ENCODE peak calls at places on chromosomes 5 and 9, in eight cellular contexts. One of them, this sample, is unnamed. For H3K4me1, the result is how much of the 10 kb centered on the place peaks cover.

GRCh38 chr5:17221843-17222614 is 4.6 kb downstream of the BASP1 start:
- DNase-seq in Peyer's patch: no peak
- DNase-seq in stomach: no peak
- DNase-seq in transverse colon: no peak
- DNase-seq in tibial nerve: no peak
- DNase-seq in A549: no peak
- DNase-seq in esophagus squamous epithelium: no peak
- DNase-seq in IMR-90: no peak
- DNase-seq in this sample: no peak

GRCh38 chr5:146891511-146891910 is 13.0 kb upstream of the PPP2R2B start:
- DNase-seq in Peyer's patch: no peak
- DNase-seq in tibial nerve: no peak
- DNase-seq in IMR-90: no peak
- DNase-seq in esophagus squamous epithelium: no peak
- DNase-seq in transverse colon: no peak
- DNase-seq in A549: no peak
- DNase-seq in stomach: no peak
- DNase-seq in this sample: no peak

GRCh38 chr5:38554860-38555259 is 1.6 kb downstream of the LIFR start:
- DNase-seq in stomach: no peak
- DNase-seq in IMR-90: no peak
- DNase-seq in Peyer's patch: no peak
- DNase-seq in esophagus squamous epithelium: no peak
- DNase-seq in transverse colon: no peak
- DNase-seq in A549: no peak
- DNase-seq in tibial nerve: no peak
- DNase-seq in this sample: no peak

GRCh38 chr9:71824242-71824641 is 55.9 kb upstream of the CEMIP2 start:
- DNase-seq in stomach: no peak
- DNase-seq in esophagus squamous epithelium: no peak
- DNase-seq in Peyer's patch: no peak
- DNase-seq in A549: no peak
- DNase-seq in IMR-90: no peak
- DNase-seq in tibial nerve: no peak
- DNase-seq in transverse colon: no peak
- DNase-seq in this sample: no peak

GRCh38 chr9:131676431-131676972 is 63.4 kb downstream of the RAPGEF1 start:
- DNase-seq in Peyer's patch: peak
- DNase-seq in stomach: no peak
- DNase-seq in transverse colon: peak
- DNase-seq in A549: no peak
- DNase-seq in esophagus squamous epithelium: no peak
- DNase-seq in tibial nerve: no peak
- DNase-seq in IMR-90: no peak
- DNase-seq in this sample: no peak

GRCh38 chr9:19894975-19895374 is 106.1 kb upstream of the SLC24A2 start:
- DNase-seq in stomach: no peak
- DNase-seq in esophagus squamous epithelium: no peak
- DNase-seq in tibial nerve: no peak
- DNase-seq in transverse colon: no peak
- DNase-seq in Peyer's patch: no peak
- DNase-seq in A549: no peak
- DNase-seq in IMR-90: peak
- DNase-seq in this sample: no peak

GRCh38 chr9:96219615-96220257 is 82.2 kb downstream of the HSD17B3 start:
- DNase-seq in esophagus squamous epithelium: no peak
- DNase-seq in Peyer's patch: peak
- DNase-seq in IMR-90: no peak
- DNase-seq in A549: no peak
- DNase-seq in transverse colon: peak
- DNase-seq in tibial nerve: no peak
- DNase-seq in stomach: peak
- DNase-seq in this sample: peak

GRCh38 chr5:142529626-142530278 is 156.1 kb downstream of the FGF1 start:
- DNase-seq in stomach: no peak
- DNase-seq in A549: peak
- DNase-seq in Peyer's patch: no peak
- DNase-seq in transverse colon: no peak
- DNase-seq in IMR-90: peak
- DNase-seq in tibial nerve: no peak
- DNase-seq in esophagus squamous epithelium: no peak
- DNase-seq in this sample: no peak

GRCh38 chr9:12811935-12812334 is 37.1 kb downstream of the LURAP1L start:
- DNase-seq in tibial nerve: no peak
- DNase-seq in stomach: no peak
- DNase-seq in IMR-90: no peak
- DNase-seq in transverse colon: no peak
- DNase-seq in A549: no peak
- DNase-seq in esophagus squamous epithelium: no peak
- DNase-seq in Peyer's patch: no peak
- DNase-seq in this sample: no peak

GRCh38 chr5:51997500-51997899 is 614.3 kb downstream of the ISL1 start:
- DNase-seq in IMR-90: no peak
- DNase-seq in stomach: no peak
- DNase-seq in Peyer's patch: no peak
- DNase-seq in esophagus squamous epithelium: no peak
- DNase-seq in A549: no peak
- DNase-seq in transverse colon: no peak
- DNase-seq in tibial nerve: no peak
- DNase-seq in this sample: no peak

GRCh38 chr5:39214912-39215709 is 4.3 kb downstream of the FYB1 start:
- DNase-seq in esophagus squamous epithelium: no peak
- DNase-seq in stomach: no peak
- DNase-seq in IMR-90: no peak
- DNase-seq in A549: no peak
- DNase-seq in Peyer's patch: peak
- DNase-seq in tibial nerve: no peak
- DNase-seq in transverse colon: no peak
- DNase-seq in this sample: no peak

GRCh38 chr5:21615195-21615765 is 1237.9 kb downstream of the CDH12 start:
- DNase-seq in tibial nerve: no peak
- DNase-seq in esophagus squamous epithelium: no peak
- DNase-seq in A549: no peak
- DNase-seq in transverse colon: no peak
- DNase-seq in Peyer's patch: no peak
- DNase-seq in stomach: no peak
- DNase-seq in IMR-90: no peak
- DNase-seq in this sample: no peak

GRCh38 chr9:35650341-35651158 is at the start of gene SIT1:
- DNase-seq in Peyer's patch: peak
- DNase-seq in transverse colon: no peak
- DNase-seq in stomach: no peak
- DNase-seq in esophagus squamous epithelium: no peak
- DNase-seq in tibial nerve: no peak
- DNase-seq in A549: no peak
- DNase-seq in IMR-90: no peak
- DNase-seq in this sample: peak

GRCh38 chr5:95781101-95781583 is 41.4 kb downstream of the GLRX start:
- DNase-seq in Peyer's patch: peak
- DNase-seq in stomach: peak
- DNase-seq in IMR-90: peak
- DNase-seq in transverse colon: peak
- DNase-seq in tibial nerve: peak
- DNase-seq in esophagus squamous epithelium: peak
- DNase-seq in A549: peak
- DNase-seq in this sample: peak

GRCh38 chr5:115453391-115454095 is 91.0 kb downstream of the FEM1C start:
- DNase-seq in IMR-90: no peak
- DNase-seq in tibial nerve: no peak
- DNase-seq in stomach: peak
- DNase-seq in esophagus squamous epithelium: no peak
- DNase-seq in transverse colon: no peak
- DNase-seq in A549: no peak
- DNase-seq in Peyer's patch: no peak
- DNase-seq in this sample: no peak

GRCh38 chr9:70561805-70562395 is 147.4 kb upstream of the KLF9 start:
- DNase-seq in tibial nerve: no peak
- DNase-seq in esophagus squamous epithelium: no peak
- DNase-seq in transverse colon: no peak
- DNase-seq in IMR-90: peak
- DNase-seq in stomach: no peak
- DNase-seq in A549: no peak
- DNase-seq in Peyer's patch: no peak
- DNase-seq in this sample: no peak

GRCh38 chr5:98110270-98110669 is 663.2 kb upstream of the RGMB start:
- DNase-seq in tibial nerve: no peak
- DNase-seq in A549: no peak
- DNase-seq in esophagus squamous epithelium: no peak
- DNase-seq in transverse colon: no peak
- DNase-seq in IMR-90: peak
- DNase-seq in stomach: no peak
- DNase-seq in Peyer's patch: no peak
- DNase-seq in this sample: no peak

GRCh38 chr5:53545744-53546143 is 14.7 kb upstream of the NDUFS4 start:
- DNase-seq in IMR-90: no peak
- DNase-seq in esophagus squamous epithelium: no peak
- DNase-seq in tibial nerve: no peak
- DNase-seq in Peyer's patch: no peak
- DNase-seq in A549: no peak
- DNase-seq in stomach: no peak
- DNase-seq in transverse colon: no peak
- DNase-seq in this sample: no peak

GRCh38 chr5:146001544-146002185 is 65.3 kb downstream of the SH3RF2 start:
- DNase-seq in IMR-90: no peak
- DNase-seq in stomach: no peak
- DNase-seq in transverse colon: no peak
- DNase-seq in esophagus squamous epithelium: no peak
- DNase-seq in A549: no peak
- DNase-seq in tibial nerve: no peak
- DNase-seq in Peyer's patch: no peak
- DNase-seq in this sample: no peak

GRCh38 chr9:15243086-15243485 is 63.9 kb downstream of the TTC39B start:
- DNase-seq in transverse colon: no peak
- DNase-seq in IMR-90: peak
- DNase-seq in esophagus squamous epithelium: no peak
- DNase-seq in tibial nerve: no peak
- DNase-seq in A549: no peak
- DNase-seq in stomach: no peak
- DNase-seq in Peyer's patch: no peak
- DNase-seq in this sample: no peak

GRCh38 chr9:21415492-21416267 is 6.8 kb downstream of the IFNA8 start:
- DNase-seq in esophagus squamous epithelium: no peak
- DNase-seq in Peyer's patch: no peak
- DNase-seq in stomach: no peak
- DNase-seq in IMR-90: no peak
- DNase-seq in A549: peak
- DNase-seq in transverse colon: peak
- DNase-seq in tibial nerve: no peak
- DNase-seq in this sample: no peak

GRCh38 chr5:132257131-132258101 is at the start of gene PDLIM4:
- DNase-seq in IMR-90: no peak
- DNase-seq in esophagus squamous epithelium: no peak
- DNase-seq in A549: no peak
- DNase-seq in tibial nerve: no peak
- DNase-seq in Peyer's patch: peak
- DNase-seq in stomach: no peak
- DNase-seq in transverse colon: peak
- DNase-seq in this sample: peak
- TF ChIP-seq POLR2A in IMR-90: peak
- TF ChIP-seq POLR2A in esophagus squamous epithelium: no peak
- TF ChIP-seq POLR2A in A549: no peak
- TF ChIP-seq POLR2A in tibial nerve: no peak
- TF ChIP-seq POLR2A in Peyer's patch: no peak
- TF ChIP-seq POLR2A in stomach: no peak
- TF ChIP-seq POLR2A in transverse colon: peak
- TF ChIP-seq POLR2A in this sample: no peak

DNA sequence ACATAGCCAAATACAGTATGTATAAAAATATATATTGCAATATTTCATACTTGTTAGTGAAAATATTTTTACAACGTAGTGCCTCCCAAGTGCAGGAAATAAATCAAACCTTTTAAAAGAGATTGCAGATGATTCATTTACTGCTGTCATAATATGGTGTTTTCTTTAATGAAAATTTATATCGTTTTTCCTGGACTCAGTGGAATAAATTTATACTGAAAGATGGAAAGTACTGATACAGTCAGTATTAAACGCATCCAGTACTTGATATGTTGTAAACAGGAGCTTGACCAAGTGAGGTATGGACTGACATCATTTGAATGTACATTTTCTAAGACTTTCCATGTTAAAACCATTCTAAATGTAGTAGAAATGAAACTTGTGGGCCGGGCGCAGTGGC is 143.4 kb upstream of the ZNF608 start:
- DNase-seq in IMR-90: no peak
- DNase-seq in A549: no peak
- DNase-seq in esophagus squamous epithelium: no peak
- DNase-seq in tibial nerve: no peak
- DNase-seq in stomach: no peak
- DNase-seq in Peyer's patch: no peak
- DNase-seq in transverse colon: no peak
- DNase-seq in this sample: no peak
- H3K4me1 ChIP-seq in IMR-90: under half
- H3K4me1 ChIP-seq in A549: under half
- H3K4me1 ChIP-seq in esophagus squamous epithelium: under half
- H3K4me1 ChIP-seq in tibial nerve: under half
- H3K4me1 ChIP-seq in stomach: under half
- H3K4me1 ChIP-seq in Peyer's patch: under half
- H3K4me1 ChIP-seq in transverse colon: under half
- H3K4me1 ChIP-seq in this sample: under half

DNA sequence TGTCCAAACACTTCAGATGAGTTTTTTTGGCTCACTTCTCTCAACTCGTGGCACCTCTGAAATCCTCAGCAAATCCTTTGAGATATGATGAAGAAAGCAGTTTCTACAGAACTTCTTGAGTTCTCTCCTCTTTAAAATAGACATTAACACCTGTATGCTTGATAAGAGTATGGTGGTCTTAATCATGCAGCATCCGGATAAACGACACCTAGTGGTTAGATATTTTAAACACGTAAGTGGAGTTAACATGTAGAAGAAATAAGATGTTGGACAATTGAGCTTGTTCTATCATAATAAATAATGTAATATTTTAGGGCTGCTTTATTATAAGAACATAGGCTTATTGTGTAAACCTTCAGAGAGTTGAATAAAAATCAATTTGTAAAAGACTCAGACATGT is 324.8 kb downstream of the CYLC2 start:
- DNase-seq in transverse colon: no peak
- DNase-seq in A549: peak
- DNase-seq in IMR-90: no peak
- DNase-seq in esophagus squamous epithelium: no peak
- DNase-seq in tibial nerve: no peak
- DNase-seq in stomach: no peak
- DNase-seq in Peyer's patch: no peak
- DNase-seq in this sample: no peak
- TF ChIP-seq CTCF in transverse colon: no peak
- TF ChIP-seq CTCF in A549: no peak
- TF ChIP-seq CTCF in IMR-90: no peak
- TF ChIP-seq CTCF in esophagus squamous epithelium: no peak
- TF ChIP-seq CTCF in tibial nerve: no peak
- TF ChIP-seq CTCF in stomach: no peak
- TF ChIP-seq CTCF in Peyer's patch: no peak
- TF ChIP-seq CTCF in this sample: no peak

DNA sequence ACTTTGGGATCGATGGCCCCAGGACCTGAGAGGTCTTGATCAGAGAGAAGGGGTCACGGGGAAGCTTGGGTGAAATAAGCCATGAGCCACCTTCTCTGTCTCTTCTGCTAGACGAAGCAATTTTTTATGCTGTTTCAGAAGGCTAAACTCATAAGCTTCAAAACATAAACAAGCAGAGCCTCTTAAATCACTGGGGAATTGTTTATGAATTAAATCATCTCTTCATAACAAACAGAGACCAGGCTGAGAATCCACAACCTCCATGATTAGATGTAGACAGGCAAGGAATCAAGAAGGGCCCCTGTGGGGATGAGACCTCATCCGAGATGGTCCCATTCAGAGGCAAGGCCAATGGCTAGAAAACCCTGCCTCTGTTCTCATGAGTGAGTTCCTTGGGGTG is 21.7 kb upstream of the TCOF1 start:
- DNase-seq in transverse colon: no peak
- DNase-seq in Peyer's patch: no peak
- DNase-seq in IMR-90: peak
- DNase-seq in tibial nerve: no peak
- DNase-seq in esophagus squamous epithelium: no peak
- DNase-seq in A549: no peak
- DNase-seq in stomach: no peak
- DNase-seq in this sample: peak
- TF ChIP-seq POLR2A in transverse colon: no peak
- TF ChIP-seq POLR2A in Peyer's patch: no peak
- TF ChIP-seq POLR2A in IMR-90: no peak
- TF ChIP-seq POLR2A in tibial nerve: no peak
- TF ChIP-seq POLR2A in esophagus squamous epithelium: no peak
- TF ChIP-seq POLR2A in A549: no peak
- TF ChIP-seq POLR2A in stomach: no peak
- TF ChIP-seq POLR2A in this sample: no peak